ENCODE peak calls at places on chromosome 12, in eight cellular contexts. One of them, this sample, is unnamed.

GRCh38 chr12:89752331-89752730 is 43.7 kb upstream of the ATP2B1 start:
- DNase-seq in mammary epithelial cell: no peak
- DNase-seq in PC-9: no peak
- DNase-seq in fibroblast of lung: no peak
- DNase-seq in OCI-LY7: peak
- DNase-seq in mesendoderm: no peak
- DNase-seq in A549: no peak
- DNase-seq in hepatocyte: no peak
- DNase-seq in this sample: no peak

GRCh38 chr12:39355841-39356240 is 87.1 kb downstream of the KIF21A start:
- DNase-seq in OCI-LY7: no peak
- DNase-seq in mesendoderm: no peak
- DNase-seq in A549: no peak
- DNase-seq in mammary epithelial cell: no peak
- DNase-seq in fibroblast of lung: no peak
- DNase-seq in hepatocyte: no peak
- DNase-seq in PC-9: no peak
- DNase-seq in this sample: no peak

GRCh38 chr12:4039927-4040326 is 166.7 kb upstream of the PARP11 start:
- DNase-seq in mammary epithelial cell: no peak
- DNase-seq in fibroblast of lung: no peak
- DNase-seq in hepatocyte: no peak
- DNase-seq in mesendoderm: no peak
- DNase-seq in A549: no peak
- DNase-seq in PC-9: no peak
- DNase-seq in OCI-LY7: no peak
- DNase-seq in this sample: no peak

GRCh38 chr12:19894803-19895202 is 455.5 kb downstream of the AEBP2 start:
- DNase-seq in hepatocyte: no peak
- DNase-seq in OCI-LY7: no peak
- DNase-seq in PC-9: no peak
- DNase-seq in mammary epithelial cell: peak
- DNase-seq in mesendoderm: no peak
- DNase-seq in fibroblast of lung: no peak
- DNase-seq in A549: no peak
- DNase-seq in this sample: no peak

GRCh38 chr12:107352347-107353081 is 259.2 kb upstream of the CRY1 start:
- DNase-seq in A549: peak
- DNase-seq in PC-9: no peak
- DNase-seq in hepatocyte: no peak
- DNase-seq in OCI-LY7: no peak
- DNase-seq in fibroblast of lung: no peak
- DNase-seq in mesendoderm: no peak
- DNase-seq in mammary epithelial cell: no peak
- DNase-seq in this sample: no peak

GRCh38 chr12:83664650-83665049 is 977.9 kb downstream of the TMTC2 start:
- DNase-seq in hepatocyte: peak
- DNase-seq in fibroblast of lung: no peak
- DNase-seq in A549: no peak
- DNase-seq in mesendoderm: no peak
- DNase-seq in PC-9: no peak
- DNase-seq in mammary epithelial cell: no peak
- DNase-seq in OCI-LY7: no peak
- DNase-seq in this sample: no peak

GRCh38 chr12:8120072-8120713 is 3.2 kb upstream of the CLEC4A start:
- DNase-seq in fibroblast of lung: no peak
- DNase-seq in hepatocyte: no peak
- DNase-seq in PC-9: no peak
- DNase-seq in A549: no peak
- DNase-seq in mammary epithelial cell: no peak
- DNase-seq in OCI-LY7: no peak
- DNase-seq in mesendoderm: peak
- DNase-seq in this sample: peak

GRCh38 chr12:65565601-65566560 is 258.4 kb upstream of the HMGA2 start:
- DNase-seq in mammary epithelial cell: peak
- DNase-seq in hepatocyte: peak
- DNase-seq in A549: no peak
- DNase-seq in PC-9: no peak
- DNase-seq in mesendoderm: peak
- DNase-seq in OCI-LY7: no peak
- DNase-seq in fibroblast of lung: peak
- DNase-seq in this sample: peak

GRCh38 chr12:91432079-91432478 is 249.5 kb upstream of the DCN start:
- DNase-seq in PC-9: no peak
- DNase-seq in mammary epithelial cell: no peak
- DNase-seq in A549: no peak
- DNase-seq in mesendoderm: peak
- DNase-seq in OCI-LY7: no peak
- DNase-seq in hepatocyte: no peak
- DNase-seq in fibroblast of lung: peak
- DNase-seq in this sample: peak

GRCh38 chr12:62285284-62285683 is 25.1 kb downstream of the USP15 start:
- DNase-seq in hepatocyte: no peak
- DNase-seq in fibroblast of lung: no peak
- DNase-seq in mammary epithelial cell: no peak
- DNase-seq in PC-9: no peak
- DNase-seq in OCI-LY7: no peak
- DNase-seq in A549: no peak
- DNase-seq in mesendoderm: no peak
- DNase-seq in this sample: no peak

GRCh38 chr12:82789674-82790073 is 103.0 kb downstream of the TMTC2 start:
- DNase-seq in A549: no peak
- DNase-seq in hepatocyte: no peak
- DNase-seq in PC-9: no peak
- DNase-seq in fibroblast of lung: no peak
- DNase-seq in OCI-LY7: no peak
- DNase-seq in mammary epithelial cell: no peak
- DNase-seq in mesendoderm: no peak
- DNase-seq in this sample: no peak

GRCh38 chr12:88052686-88053085 is 23.5 kb upstream of the C12orf50 start:
- DNase-seq in mesendoderm: peak
- DNase-seq in OCI-LY7: peak
- DNase-seq in PC-9: peak
- DNase-seq in A549: no peak
- DNase-seq in fibroblast of lung: peak
- DNase-seq in mammary epithelial cell: peak
- DNase-seq in hepatocyte: peak
- DNase-seq in this sample: peak

GRCh38 chr12:5746020-5746419 is 199.0 kb downstream of the ANO2 start:
- DNase-seq in PC-9: no peak
- DNase-seq in A549: no peak
- DNase-seq in fibroblast of lung: no peak
- DNase-seq in mesendoderm: no peak
- DNase-seq in mammary epithelial cell: no peak
- DNase-seq in hepatocyte: no peak
- DNase-seq in OCI-LY7: no peak
- DNase-seq in this sample: no peak

GRCh38 chr12:109169262-109169661 is 52.9 kb downstream of the ACACB start:
- DNase-seq in mammary epithelial cell: no peak
- DNase-seq in OCI-LY7: no peak
- DNase-seq in A549: no peak
- DNase-seq in PC-9: no peak
- DNase-seq in hepatocyte: no peak
- DNase-seq in mesendoderm: no peak
- DNase-seq in fibroblast of lung: no peak
- DNase-seq in this sample: no peak

GRCh38 chr12:46244997-46245396 is 23.8 kb downstream of the SLC38A1 start:
- DNase-seq in A549: no peak
- DNase-seq in PC-9: no peak
- DNase-seq in mesendoderm: no peak
- DNase-seq in mammary epithelial cell: no peak
- DNase-seq in fibroblast of lung: no peak
- DNase-seq in OCI-LY7: no peak
- DNase-seq in hepatocyte: no peak
- DNase-seq in this sample: no peak

GRCh38 chr12:112218150-112218549 is 92.8 kb downstream of the TRAFD1 start:
- DNase-seq in hepatocyte: no peak
- DNase-seq in A549: no peak
- DNase-seq in OCI-LY7: no peak
- DNase-seq in mammary epithelial cell: no peak
- DNase-seq in mesendoderm: no peak
- DNase-seq in PC-9: no peak
- DNase-seq in fibroblast of lung: peak
- DNase-seq in this sample: no peak

GRCh38 chr12:120224304-120225199 is 23.6 kb upstream of the RPLP0 start:
- DNase-seq in fibroblast of lung: no peak
- DNase-seq in PC-9: peak
- DNase-seq in A549: no peak
- DNase-seq in hepatocyte: peak
- DNase-seq in OCI-LY7: no peak
- DNase-seq in mammary epithelial cell: peak
- DNase-seq in mesendoderm: no peak
- DNase-seq in this sample: no peak

GRCh38 chr12:89494411-89495231 is 30.0 kb downstream of the GALNT4 start:
- DNase-seq in mesendoderm: no peak
- DNase-seq in OCI-LY7: no peak
- DNase-seq in hepatocyte: no peak
- DNase-seq in A549: no peak
- DNase-seq in mammary epithelial cell: peak
- DNase-seq in fibroblast of lung: peak
- DNase-seq in PC-9: no peak
- DNase-seq in this sample: no peak

GRCh38 chr12:126362490-126362889 is 1297.3 kb downstream of the AACS start:
- DNase-seq in mesendoderm: no peak
- DNase-seq in mammary epithelial cell: no peak
- DNase-seq in hepatocyte: no peak
- DNase-seq in A549: no peak
- DNase-seq in fibroblast of lung: no peak
- DNase-seq in PC-9: no peak
- DNase-seq in OCI-LY7: no peak
- DNase-seq in this sample: no peak

GRCh38 chr12:96421014-96421413 is 20.8 kb upstream of the CDK17 start:
- DNase-seq in mammary epithelial cell: no peak
- DNase-seq in fibroblast of lung: no peak
- DNase-seq in A549: no peak
- DNase-seq in hepatocyte: no peak
- DNase-seq in mesendoderm: no peak
- DNase-seq in PC-9: no peak
- DNase-seq in OCI-LY7: no peak
- DNase-seq in this sample: no peak
- H3K4me2 ChIP-seq in mammary epithelial cell: no peak
- H3K4me2 ChIP-seq in fibroblast of lung: peak
- H3K4me2 ChIP-seq in A549: no peak
- H3K4me2 ChIP-seq in hepatocyte: no peak
- H3K4me2 ChIP-seq in mesendoderm: no peak
- H3K4me2 ChIP-seq in PC-9: no peak
- H3K4me2 ChIP-seq in OCI-LY7: no peak
- H3K4me2 ChIP-seq in this sample: no peak

GRCh38 chr12:49367381-49368239 is at the start of gene SPATS2:
- DNase-seq in fibroblast of lung: no peak
- DNase-seq in hepatocyte: no peak
- DNase-seq in mammary epithelial cell: no peak
- DNase-seq in PC-9: no peak
- DNase-seq in A549: no peak
- DNase-seq in mesendoderm: peak
- DNase-seq in OCI-LY7: no peak
- DNase-seq in this sample: peak

GRCh38 chr12:49368240-49368600 is 958 bp downstream of the SPATS2 start:
- DNase-seq in PC-9: no peak
- DNase-seq in A549: no peak
- DNase-seq in mesendoderm: no peak
- DNase-seq in OCI-LY7: peak
- DNase-seq in fibroblast of lung: no peak
- DNase-seq in hepatocyte: no peak
- DNase-seq in mammary epithelial cell: no peak
- DNase-seq in this sample: no peak

GRCh38 chr12:49366652-49367380 is 446 bp upstream of the SPATS2 start:
- DNase-seq in mesendoderm: peak
- DNase-seq in PC-9: peak
- DNase-seq in OCI-LY7: peak
- DNase-seq in mammary epithelial cell: peak
- DNase-seq in hepatocyte: peak
- DNase-seq in fibroblast of lung: peak
- DNase-seq in A549: peak
- DNase-seq in this sample: peak

GRCh38 chr12:49369723-49370145 is 2.5 kb downstream of the SPATS2 start:
- DNase-seq in hepatocyte: peak
- DNase-seq in PC-9: no peak
- DNase-seq in OCI-LY7: peak
- DNase-seq in fibroblast of lung: peak
- DNase-seq in A549: peak
- DNase-seq in mesendoderm: peak
- DNase-seq in mammary epithelial cell: no peak
- DNase-seq in this sample: peak

DNA sequence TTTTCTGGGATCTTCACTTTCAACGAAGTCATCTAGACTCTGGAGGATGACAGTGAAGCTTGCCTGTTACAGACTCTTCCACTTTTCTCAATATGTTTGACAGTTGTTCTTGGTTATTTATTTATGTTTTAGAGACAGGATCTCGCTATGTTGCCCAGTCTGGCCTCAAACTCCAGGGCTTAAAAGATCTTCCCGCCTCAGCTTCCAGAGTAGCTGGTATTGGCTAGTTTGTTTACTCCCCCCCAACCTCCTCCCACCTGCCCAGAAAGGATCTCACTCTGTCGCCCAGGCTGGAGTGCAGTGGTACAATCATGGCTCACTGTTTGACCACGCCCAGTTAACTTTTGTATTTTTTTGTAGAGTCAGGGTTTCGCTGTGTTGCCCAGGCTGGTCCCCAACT is 3.3 kb downstream of the SPATS2 start:
- DNase-seq in hepatocyte: no peak
- DNase-seq in fibroblast of lung: no peak
- DNase-seq in A549: no peak
- DNase-seq in mammary epithelial cell: no peak
- DNase-seq in OCI-LY7: no peak
- DNase-seq in mesendoderm: no peak
- DNase-seq in PC-9: no peak
- DNase-seq in this sample: no peak
- H3K4me2 ChIP-seq in hepatocyte: peak
- H3K4me2 ChIP-seq in fibroblast of lung: peak
- H3K4me2 ChIP-seq in A549: peak
- H3K4me2 ChIP-seq in mammary epithelial cell: no peak
- H3K4me2 ChIP-seq in OCI-LY7: peak
- H3K4me2 ChIP-seq in mesendoderm: no peak
- H3K4me2 ChIP-seq in PC-9: no peak
- H3K4me2 ChIP-seq in this sample: no peak

DNA sequence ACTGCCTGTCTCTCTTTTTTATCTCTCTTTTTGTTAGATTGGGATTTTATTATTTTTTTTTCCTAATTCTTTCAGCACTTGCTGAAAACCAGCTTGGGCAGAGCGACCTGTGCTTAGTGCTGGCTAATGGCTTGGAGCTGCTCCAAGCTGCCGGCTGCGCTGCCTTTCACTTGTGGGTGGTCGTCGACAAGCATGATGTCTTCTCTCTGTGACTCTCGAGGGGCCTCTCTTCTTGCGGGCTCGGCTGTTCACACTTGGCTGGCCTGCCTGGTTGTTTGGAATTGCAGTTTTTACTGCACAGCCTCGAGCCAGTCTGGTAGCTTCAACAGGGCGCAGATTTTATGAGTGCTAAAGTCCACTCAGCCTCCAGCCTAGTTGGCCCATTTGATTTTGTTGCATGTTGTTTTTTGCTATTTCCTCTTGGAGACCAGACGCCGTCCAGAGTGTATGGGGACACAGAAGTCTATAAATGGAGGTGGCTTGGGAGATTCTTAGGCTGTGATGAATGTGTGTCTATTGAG is 18.6 kb downstream of the TPCN1 start:
- DNase-seq in hepatocyte: peak
- DNase-seq in OCI-LY7: no peak
- DNase-seq in mammary epithelial cell: no peak
- DNase-seq in fibroblast of lung: no peak
- DNase-seq in mesendoderm: no peak
- DNase-seq in A549: no peak
- DNase-seq in PC-9: no peak
- DNase-seq in this sample: no peak
- H3K4me2 ChIP-seq in hepatocyte: peak
- H3K4me2 ChIP-seq in OCI-LY7: peak
- H3K4me2 ChIP-seq in mammary epithelial cell: no peak
- H3K4me2 ChIP-seq in fibroblast of lung: no peak
- H3K4me2 ChIP-seq in mesendoderm: no peak
- H3K4me2 ChIP-seq in A549: no peak
- H3K4me2 ChIP-seq in PC-9: peak
- H3K4me2 ChIP-seq in this sample: no peak

GRCh38 chr12:132191715-132192553 is 47.7 kb downstream of the NOC4L start:
- DNase-seq in hepatocyte: no peak
- DNase-seq in mammary epithelial cell: no peak
- DNase-seq in A549: no peak
- DNase-seq in OCI-LY7: no peak
- DNase-seq in PC-9: no peak
- DNase-seq in mesendoderm: no peak
- DNase-seq in fibroblast of lung: no peak
- DNase-seq in this sample: no peak
- H3K4me2 ChIP-seq in hepatocyte: no peak
- H3K4me2 ChIP-seq in mammary epithelial cell: no peak
- H3K4me2 ChIP-seq in A549: no peak
- H3K4me2 ChIP-seq in OCI-LY7: no peak
- H3K4me2 ChIP-seq in PC-9: no peak
- H3K4me2 ChIP-seq in mesendoderm: no peak
- H3K4me2 ChIP-seq in fibroblast of lung: no peak
- H3K4me2 ChIP-seq in this sample: no peak

This sample was measured in GM23338.